ENCODE peak calls at places on chromosomes 5 and 9, in four cellular contexts. B, H, J and T are unnamed samples. For H3K9me3, the result is how much of the 10 kb centered on the place peaks cover.

GRCh38 chr5:139600336-139600949 is 39.3 kb downstream of the UBE2D2 start:
- DNase-seq in J (peak), B (no peak), H (peak), T (peak)

GRCh38 chr5:85484982-85485574 is 1100.4 kb upstream of the EDIL3 start:
- DNase-seq in H (no peak), B (peak), J (no peak), T (no peak)

GRCh38 chr9:101443358-101443757 is 7.8 kb upstream of the ALDOB start:
- DNase-seq in J (no peak), H (no peak), B (no peak), T (no peak)

GRCh38 chr9:130313103-130313858 is 47.7 kb downstream of the HMCN2 start:
- DNase-seq in B (no peak), J (no peak), H (no peak), T (no peak)

GRCh38 chr5:131221888-131222287 is 42.0 kb upstream of the CDC42SE2 start:
- DNase-seq in J (no peak), H (peak), B (no peak), T (peak)

GRCh38 chr5:175131432-175131831 is 312.6 kb downstream of the DRD1 start:
- DNase-seq in J (no peak), B (no peak), H (no peak), T (no peak)

GRCh38 chr9:113309204-113309813 is 6.1 kb upstream of the RNF183 start:
- DNase-seq in H (peak), B (peak), J (peak), T (peak)

GRCh38 chr9:1619915-1620705 is 395.0 kb upstream of the SMARCA2 start:
- DNase-seq in H (no peak), B (no peak), J (no peak), T (peak)

GRCh38 chr5:157709346-157709745 is 21.9 kb upstream of the THG1L start:
- DNase-seq in H (no peak), B (no peak), J (no peak), T (no peak)

GRCh38 chr5:88787856-88788255 is 95.1 kb downstream of the MEF2C start:
- DNase-seq in B (no peak), J (no peak), H (no peak), T (peak)

GRCh38 chr5:105735704-105736103 is 1935.0 kb downstream of the EFNA5 start:
- DNase-seq in H (peak), B (no peak), J (no peak), T (no peak)

GRCh38 chr9:1982074-1982473 is 33.1 kb upstream of the SMARCA2 start:
- DNase-seq in H (no peak), J (no peak), B (no peak), T (no peak)

DNA sequence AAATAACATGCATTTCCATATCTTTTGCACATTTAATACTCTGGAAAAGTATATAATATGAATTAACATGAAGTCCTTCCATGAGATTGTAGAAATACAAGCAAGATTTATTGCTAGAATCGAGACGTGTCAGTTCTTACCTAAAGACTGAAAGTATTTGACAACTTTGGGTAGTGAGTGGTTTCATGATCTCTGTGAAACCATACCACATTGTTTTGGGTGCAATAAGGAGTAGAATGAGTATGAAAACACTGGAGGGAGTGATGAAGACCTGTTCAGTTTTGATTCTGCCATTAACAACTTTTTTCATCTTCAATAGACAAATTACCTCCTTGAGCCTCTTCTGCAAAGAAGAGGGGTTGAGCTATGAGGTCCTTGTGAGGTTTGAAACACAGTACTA is 133.7 kb downstream of the NUDT12 start:
- DNase-seq in H (no peak), J (no peak), B (no peak), T (no peak)
- H3K9me3 ChIP-seq in H (under half), J (under half), B (under half), T (under half)

GRCh38 chr9:124216474-124217176 is 41.1 kb upstream of the NEK6 start:
- DNase-seq in B (peak), J (no peak), H (no peak), T (no peak)
- H2AFZ ChIP-seq in B (no peak), J (no peak), H (peak), T (no peak)

GRCh38 chr9:137956039-137956438 is 78.5 kb downstream of the CACNA1B start:
- DNase-seq in B (no peak), H (no peak), J (no peak), T (no peak)

GRCh38 chr9:137956688-137957385 is 79.3 kb downstream of the CACNA1B start:
- DNase-seq in H (no peak), J (no peak), B (peak), T (no peak)

GRCh38 chr9:137953683-137954438 is 76.3 kb downstream of the CACNA1B start:
- DNase-seq in B (no peak), H (no peak), J (no peak), T (no peak)

GRCh38 chr9:137955224-137955570 is 77.6 kb downstream of the CACNA1B start:
- DNase-seq in J (no peak), B (no peak), H (no peak), T (no peak)

GRCh38 chr9:137955586-137955985 is 78.0 kb downstream of the CACNA1B start:
- DNase-seq in J (no peak), H (no peak), B (no peak), T (no peak)
- H3K9me3 ChIP-seq in J (under half), H (half or more), B (under half), T (under half)

DNA sequence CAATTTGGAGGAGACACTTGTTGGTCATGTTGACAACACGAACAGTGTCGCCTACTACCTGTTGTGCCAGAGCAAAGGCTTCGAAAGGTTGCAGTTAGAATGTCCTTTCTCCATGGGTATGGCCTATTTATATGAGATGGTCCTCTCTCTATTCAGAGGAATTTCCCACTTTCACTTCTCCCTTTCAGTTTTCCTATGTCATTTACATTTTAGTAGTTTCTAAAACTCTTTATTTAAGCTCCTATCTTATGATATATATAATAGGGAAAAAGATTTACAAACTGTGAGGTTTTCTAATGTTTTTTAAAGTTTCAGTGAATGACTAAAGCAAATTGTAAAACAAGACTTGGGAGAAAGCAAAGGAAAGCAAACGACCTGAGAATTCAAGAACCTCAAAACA is at the start of gene IFNB1:
- DNase-seq in B (no peak), H (no peak), J (no peak), T (no peak)
- H2AFZ ChIP-seq in B (peak), H (peak), J (no peak), T (no peak)

DNA sequence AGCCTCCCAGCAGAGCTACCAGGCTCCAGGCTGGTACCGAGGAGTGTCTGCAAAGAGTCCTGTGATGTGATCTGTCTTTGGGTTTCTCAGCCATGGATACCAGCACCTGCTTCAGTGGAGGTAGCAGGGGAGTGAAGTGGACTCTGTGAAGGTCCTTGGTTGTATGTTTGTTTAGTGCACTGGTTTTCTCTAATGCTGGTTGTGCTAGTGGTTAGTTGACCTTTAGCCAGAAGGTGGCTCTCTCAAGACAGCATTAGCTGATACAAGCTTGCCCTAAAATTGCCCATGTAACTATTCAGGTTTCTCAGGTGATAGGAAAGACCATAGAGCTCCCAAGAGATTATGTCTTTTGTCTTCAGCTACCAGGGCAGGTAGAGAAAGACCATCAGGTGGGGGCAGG is 87.2 kb downstream of the MTAP start:
- DNase-seq in J (no peak), H (no peak), B (peak), T (no peak)
- H3K9me3 ChIP-seq in J (half or more), H (under half), B (under half), T (under half)

GRCh38 chr9:99226054-99226453 is 4.0 kb downstream of the SEC61B start:
- DNase-seq in B (no peak), J (no peak), H (no peak), T (no peak)

GRCh38 chr9:99221623-99222415 is at the start of the genes ALG2 and SEC61B:
- DNase-seq in B (peak), J (peak), H (peak), T (peak)

GRCh38 chr9:99222416-99223280 is 566 bp downstream of the SEC61B start:
- DNase-seq in J (no peak), H (peak), B (no peak), T (peak)

GRCh38 chr9:99224445-99224844 is 2.4 kb downstream of the SEC61B start:
- DNase-seq in J (no peak), B (no peak), H (no peak), T (no peak)

GRCh38 chr9:99221266-99221622 is 498 bp downstream of the ALG2 start:
- DNase-seq in B (no peak), H (no peak), J (no peak), T (no peak)
- H2AFZ ChIP-seq in B (no peak), H (peak), J (peak), T (peak)

DNA sequence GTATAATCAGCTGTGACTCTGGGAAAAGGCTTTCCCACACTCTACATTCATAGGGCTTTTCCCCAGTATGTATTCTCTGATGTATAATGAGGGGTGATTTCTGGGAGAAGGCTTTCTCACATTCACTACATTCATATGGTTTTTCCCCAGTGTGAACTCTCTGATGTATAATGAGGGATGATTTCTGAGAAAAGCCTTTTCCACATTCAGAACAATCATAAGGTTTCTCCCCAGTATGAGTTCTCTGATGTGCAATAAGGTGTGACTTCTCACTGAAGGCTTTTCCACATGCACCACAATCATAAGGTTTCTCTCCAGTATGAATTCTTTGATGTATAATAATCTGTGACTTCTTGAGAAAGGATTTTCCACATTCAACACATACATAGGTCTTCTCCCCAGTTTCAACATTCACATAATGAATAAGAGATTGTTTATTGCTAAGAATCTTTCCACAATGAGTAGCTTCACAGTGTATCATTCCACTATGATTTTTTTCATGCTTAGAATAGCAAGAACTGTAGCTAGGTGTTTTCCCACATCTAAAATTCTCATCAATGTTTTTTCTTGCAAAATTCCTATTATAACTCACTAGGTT is 26.7 kb upstream of the ZNF300 start:
- DNase-seq in J (peak), H (no peak), B (no peak), T (no peak)
- H3K9me3 ChIP-seq in J (half or more), H (under half), B (half or more), T (under half)